ENCODE peak calls at places on chromosomes 12 and 14, in eight cellular contexts. C is uterus, K is gastrocnemius medialis, E is Peyer's patch, P is testis, M is ovary, S is lower leg skin, F is suprapubic skin. H is an unnamed sample.

GRCh38 chr14:90732723-90733122 is 83.5 kb downstream of the TTC7B start:
- DNase-seq in C (no peak), K (no peak), E (no peak), P (no peak), M (no peak), S (no peak), F (no peak), H (no peak)

GRCh38 chr12:72134934-72135333 is 137.2 kb upstream of the TRHDE start:
- DNase-seq in C (no peak), K (no peak), E (no peak), P (no peak), M (no peak), S (no peak), F (no peak), H (no peak)

GRCh38 chr12:53677612-53678133 is 1.8 kb upstream of the ATP5MC2 start:
- DNase-seq in C (no peak), K (no peak), E (no peak), P (peak), M (no peak), S (no peak), F (no peak), H (no peak)

GRCh38 chr14:22418631-22419030 is 170.4 kb downstream of the DAD1 start:
- DNase-seq in C (no peak), K (no peak), E (no peak), P (no peak), M (no peak), S (no peak), F (no peak), H (no peak)

GRCh38 chr14:51182166-51182565 is 57.9 kb upstream of the TMX1 start:
- DNase-seq in C (no peak), K (no peak), E (no peak), P (no peak), M (no peak), S (no peak), F (no peak), H (no peak)

GRCh38 chr12:66242261-66242760 is 53.3 kb downstream of the IRAK3 start:
- DNase-seq in C (no peak), K (no peak), E (no peak), P (no peak), M (no peak), S (no peak), F (no peak), H (no peak)

GRCh38 chr12:107514887-107515445 is 170.6 kb upstream of the PWP1 start:
- DNase-seq in C (no peak), K (peak), E (no peak), P (no peak), M (no peak), S (no peak), F (no peak), H (no peak)

GRCh38 chr14:38716871-38717270 is 386.2 kb downstream of the SEC23A start:
- DNase-seq in C (no peak), K (no peak), E (no peak), P (no peak), M (no peak), S (no peak), F (no peak), H (no peak)

GRCh38 chr12:64054156-64054555 is 167.9 kb downstream of the KICS2 start:
- DNase-seq in C (no peak), K (no peak), E (no peak), P (no peak), M (no peak), S (no peak), F (no peak), H (no peak)

GRCh38 chr12:114747156-114747555 is 63.2 kb upstream of the TBX3 start:
- DNase-seq in C (no peak), K (no peak), E (no peak), P (no peak), M (no peak), S (no peak), F (no peak), H (peak)

GRCh38 chr14:94596361-94596760 is 15.1 kb downstream of the SERPINA5 start:
- DNase-seq in C (no peak), K (no peak), E (no peak), P (no peak), M (peak), S (no peak), F (no peak), H (no peak)

GRCh38 chr12:124829008-124829707 is 34.5 kb downstream of the SCARB1 start:
- DNase-seq in C (no peak), K (no peak), E (peak), P (no peak), M (no peak), S (no peak), F (no peak), H (peak)

GRCh38 chr14:92499216-92499615 is 14.4 kb upstream of the RIN3 start:
- DNase-seq in C (no peak), K (no peak), E (no peak), P (peak), M (no peak), S (no peak), F (no peak), H (no peak)

GRCh38 chr14:91418387-91419043 is 895 bp upstream of the CCDC88C start:
- DNase-seq in C (peak), K (peak), E (peak), P (peak), M (peak), S (peak), F (peak), H (peak)

GRCh38 chr12:46553266-46553665 is 180.7 kb upstream of the SLC38A2 start:
- DNase-seq in C (no peak), K (peak), E (no peak), P (no peak), M (no peak), S (no peak), F (no peak), H (no peak)

GRCh38 chr12:34033628-34034296 is 11.5 kb downstream of the ALG10 start:
- DNase-seq in C (no peak), K (no peak), E (no peak), P (no peak), M (no peak), S (no peak), F (no peak), H (no peak)

GRCh38 chr14:90556050-90556477 is 159.2 kb downstream of the CALM1 start:
- DNase-seq in C (no peak), K (no peak), E (no peak), P (peak), M (no peak), S (no peak), F (no peak), H (peak)

GRCh38 chr12:129826273-129826672 is 77.6 kb downstream of the TMEM132D start:
- DNase-seq in C (no peak), K (no peak), E (no peak), P (no peak), M (no peak), S (peak), F (no peak), H (no peak)

GRCh38 chr14:75628816-75629215 is 31.9 kb downstream of the ERG28 start:
- DNase-seq in C (no peak), K (no peak), E (no peak), P (no peak), M (no peak), S (no peak), F (no peak), H (no peak)

GRCh38 chr12:46071335-46071734 is 81.0 kb upstream of the SCAF11 start:
- DNase-seq in C (no peak), K (no peak), E (no peak), P (no peak), M (no peak), S (no peak), F (no peak), H (no peak)

GRCh38 chr12:57590536-57590891 is 478 bp upstream of the PIP4K2C start:
- DNase-seq in C (no peak), K (no peak), E (no peak), P (no peak), M (no peak), S (no peak), F (no peak), H (no peak)

GRCh38 chr14:105439710-105440553 is 20.3 kb downstream of the MTA1 start:
- DNase-seq in C (no peak), K (no peak), E (no peak), P (no peak), M (no peak), S (no peak), F (no peak), H (no peak)
- TF ChIP-seq CTCF in C (no peak), K (no peak), E (no peak), P (no peak), M (no peak), S (no peak), F (no peak), H (no peak)

DNA sequence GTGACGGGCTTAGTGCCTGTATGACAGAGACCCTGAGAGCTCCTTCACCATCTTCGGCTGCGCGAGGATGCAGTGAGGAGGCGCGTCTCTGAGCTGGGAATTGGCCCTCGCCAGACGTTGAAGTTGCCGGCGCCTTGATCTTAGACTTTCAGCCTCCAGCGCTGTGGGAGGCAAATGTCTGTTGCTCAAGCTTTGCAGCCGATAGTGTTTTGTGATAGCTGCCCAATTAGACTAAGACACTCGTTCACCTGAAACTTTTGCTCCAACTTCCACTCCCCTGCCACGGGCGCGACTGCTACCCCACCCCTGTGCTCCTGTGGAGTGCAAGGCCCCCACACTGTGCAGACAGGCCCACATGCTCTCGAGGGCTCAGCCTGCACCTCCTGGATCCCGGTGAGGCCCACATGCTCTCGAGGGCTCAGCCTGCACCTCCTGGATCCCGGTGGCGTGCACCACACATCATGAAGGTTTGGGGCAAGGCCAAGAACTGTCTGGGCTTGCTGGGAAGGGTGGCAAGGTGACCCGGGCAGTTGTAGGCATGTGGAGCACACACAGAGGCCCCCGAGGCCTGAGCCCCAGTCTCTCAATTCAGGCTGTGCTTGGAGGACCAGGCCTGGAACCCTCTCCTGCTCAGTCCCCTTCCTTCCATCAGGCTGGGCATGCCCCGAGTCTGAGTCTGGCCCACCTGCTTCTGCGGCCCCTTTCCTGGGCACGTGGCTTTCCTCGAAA is 324.6 kb downstream of the TMEM121 start:
- DNase-seq in C (peak), K (no peak), E (peak), P (peak), M (no peak), S (peak), F (peak), H (peak)
- TF ChIP-seq POLR2A in C (no peak), K (no peak), E (no peak), P (no peak), M (no peak), S (no peak), F (no peak), H (no peak)

GRCh38 chr12:122895757-122896636 is at the start of gene VPS37B:
- DNase-seq in C (peak), K (peak), E (peak), P (peak), M (peak), S (peak), F (peak), H (peak)
- TF ChIP-seq CTCF in C (peak), K (peak), E (peak), P (no peak), M (no peak), S (no peak), F (no peak), H (no peak)

DNA sequence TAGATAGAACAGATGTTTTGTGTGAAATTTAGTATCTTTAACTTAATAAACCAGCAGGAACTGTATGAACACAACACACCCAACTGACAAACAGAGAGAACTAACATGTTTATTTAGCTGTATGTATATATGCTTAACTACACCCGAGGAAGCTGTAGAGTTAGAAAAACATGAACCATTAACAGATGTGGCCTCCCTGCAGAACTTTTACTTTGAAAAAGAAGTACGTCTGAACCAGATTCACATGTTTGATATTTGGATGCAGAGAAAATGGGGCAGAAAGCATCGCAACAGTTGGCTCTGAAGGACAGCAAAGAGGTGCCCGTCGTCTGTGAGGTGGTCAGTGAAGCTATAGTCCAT is at the start of gene REP15:
- DNase-seq in C (no peak), K (no peak), E (no peak), P (no peak), M (no peak), S (no peak), F (no peak), H (no peak)
- TF ChIP-seq POLR2A in C (no peak), K (no peak), E (peak), P (no peak), M (no peak), S (no peak), F (no peak), H (no peak)

GRCh38 chr12:24903305-24904088 is 45.4 kb downstream of the BCAT1 start:
- DNase-seq in C (no peak), K (no peak), E (no peak), P (no peak), M (no peak), S (no peak), F (no peak), H (no peak)

GRCh38 chr12:24899503-24900098 is 49.3 kb downstream of the BCAT1 start:
- DNase-seq in C (no peak), K (no peak), E (no peak), P (no peak), M (no peak), S (no peak), F (no peak), H (no peak)

GRCh38 chr12:24902521-24903304 is 46.2 kb downstream of the BCAT1 start:
- DNase-seq in C (no peak), K (no peak), E (no peak), P (no peak), M (no peak), S (peak), F (no peak), H (peak)

GRCh38 chr12:24904871-24905270 is 44.0 kb downstream of the BCAT1 start:
- DNase-seq in C (no peak), K (no peak), E (no peak), P (no peak), M (no peak), S (no peak), F (no peak), H (no peak)

GRCh38 chr12:24901975-24902461 is 46.9 kb downstream of the BCAT1 start:
- DNase-seq in C (no peak), K (no peak), E (no peak), P (peak), M (no peak), S (peak), F (no peak), H (peak)
- TF ChIP-seq CTCF in C (no peak), K (no peak), E (no peak), P (no peak), M (no peak), S (no peak), F (no peak), H (no peak)

H was measured in adrenal gland.